ENCODE peak calls at places on chromosome 11, in five cellular contexts. D, R, E, H and Q are unnamed samples.
A peak's percentile ranks its signal among the peaks of the same experiment; 100 is the strongest.

GRCh38 chr11:41955635-41956400 is 496.4 kb upstream of the LRRC4C start:
- DNase-seq in D (no peak), R (no peak), E (no peak), H (no peak), Q (no peak)

GRCh38 chr11:71448257-71449161 is at the start of gene DHCR7:
- DNase-seq in D (peak; percentile 98), R (peak; percentile 95), E (peak; percentile 95), H (peak; percentile 89), Q (peak; percentile 96)

GRCh38 chr11:46112961-46113617 is 8.2 kb downstream of the PHF21A start:
- DNase-seq in D (peak; percentile 60), R (no peak), E (no peak), H (no peak), Q (no peak)

GRCh38 chr11:70168405-70168754 is 34.7 kb upstream of the FADD start:
- DNase-seq in D (no peak), R (no peak), E (no peak), H (no peak), Q (no peak)

GRCh38 chr11:121472310-121472709 is 19.5 kb upstream of the SORL1-AS1 start:
- DNase-seq in D (no peak), R (no peak), E (no peak), H (no peak), Q (peak; percentile 37)

GRCh38 chr11:110432713-110433392 is 3.1 kb downstream of the FDX1 start:
- DNase-seq in D (no peak), R (no peak), E (no peak), H (no peak), Q (no peak)

GRCh38 chr11:134556186-134556585 is 144.1 kb upstream of the B3GAT1 start:
- DNase-seq in D (peak; percentile 2), R (no peak), E (no peak), H (no peak), Q (no peak)

GRCh38 chr11:118560806-118561205 is 4.9 kb downstream of the IFT46 start:
- DNase-seq in D (no peak), R (no peak), E (no peak), H (no peak), Q (no peak)

GRCh38 chr11:122803306-122803705 is 35.0 kb upstream of the CRTAM start:
- DNase-seq in D (no peak), R (no peak), E (no peak), H (no peak), Q (no peak)

GRCh38 chr11:117547188-117547831 is 219.7 kb downstream of the CEP164 start:
- DNase-seq in D (no peak), R (no peak), E (no peak), H (no peak), Q (no peak)

GRCh38 chr11:119121811-119122124 is 388 bp downstream of the HINFP start:
- DNase-seq in D (no peak), R (no peak), E (no peak), H (no peak), Q (no peak)

GRCh38 chr11:79498681-79499080 is 57.9 kb upstream of the TENM4 start:
- DNase-seq in D (no peak), R (no peak), E (no peak), H (no peak), Q (no peak)

GRCh38 chr11:65640483-65641207 is 2.7 kb downstream of the SIPA1 start:
- DNase-seq in D (no peak), R (peak; percentile 55), E (peak; percentile 41), H (no peak), Q (peak; percentile 57)

GRCh38 chr11:129644326-129644725 is 171.3 kb upstream of the TMEM45B start:
- DNase-seq in D (no peak), R (no peak), E (no peak), H (no peak), Q (no peak)

GRCh38 chr11:11449327-11449726 is 96.3 kb upstream of the CSNK2A3 start:
- DNase-seq in D (no peak), R (no peak), E (no peak), H (no peak), Q (no peak)

GRCh38 chr11:26333906-26334305 is 2.0 kb downstream of the ANO3 start:
- DNase-seq in D (no peak), R (no peak), E (no peak), H (no peak), Q (no peak)

GRCh38 chr11:77202941-77203900 is 75.2 kb downstream of the MYO7A start:
- DNase-seq in D (no peak), R (peak; percentile 16), E (no peak), H (no peak), Q (peak; percentile 5)

GRCh38 chr11:56905442-56905841 is 83.3 kb upstream of the OR5AK2 start:
- DNase-seq in D (no peak), R (no peak), E (no peak), H (no peak), Q (no peak)

GRCh38 chr11:77136074-77136473 is 8.0 kb downstream of the MYO7A start:
- DNase-seq in D (no peak), R (no peak), E (no peak), H (no peak), Q (peak; percentile 45)

GRCh38 chr11:101686514-101686913 is 102.7 kb upstream of the TRPC6 start:
- DNase-seq in D (no peak), R (no peak), E (no peak), H (no peak), Q (no peak)

GRCh38 chr11:36750349-36750748 is 152.3 kb upstream of the RAG2 start:
- DNase-seq in D (no peak), R (no peak), E (no peak), H (no peak), Q (no peak)

GRCh38 chr11:13667795-13668101 is 720 bp upstream of the FAR1 start:
- DNase-seq in D (no peak), R (no peak), E (no peak), H (no peak), Q (no peak)

GRCh38 chr11:108732395-108732794 is 67.5 kb downstream of the DDX10 start:
- DNase-seq in D (no peak), R (no peak), E (no peak), H (no peak), Q (no peak)

GRCh38 chr11:28833670-28834069 is 725.5 kb downstream of the METTL15 start:
- DNase-seq in D (no peak), R (no peak), E (no peak), H (no peak), Q (no peak)

GRCh38 chr11:44711113-44711512 is 15.6 kb upstream of the TSPAN18 start:
- DNase-seq in D (no peak), R (no peak), E (no peak), H (no peak), Q (no peak)

GRCh38 chr11:77180346-77180745 is 52.3 kb downstream of the MYO7A start:
- DNase-seq in D (no peak), R (no peak), E (no peak), H (no peak), Q (no peak)

GRCh38 chr11:102669664-102670063 is 35.9 kb downstream of the MMP27 start:
- DNase-seq in D (no peak), R (no peak), E (no peak), H (no peak), Q (no peak)

GRCh38 chr11:2507945-2508749 is 63.3 kb downstream of the KCNQ1 start:
- DNase-seq in D (no peak), R (no peak), E (no peak), H (no peak), Q (no peak)

GRCh38 chr11:1926156-1927031 is 6.9 kb downstream of the TNNT3 start:
- DNase-seq in D (no peak), R (no peak), E (no peak), H (no peak), Q (no peak)

GRCh38 chr11:25734592-25735211 is 597.2 kb upstream of the ANO3 start:
- DNase-seq in D (no peak), R (no peak), E (no peak), H (no peak), Q (no peak)

GRCh38 chr11:111512296-111513239 is at the start of gene BTG4:
- DNase-seq in D (peak; percentile 43), R (peak; percentile 43), E (peak; percentile 17), H (no peak), Q (peak; percentile 35)